ENCODE peak calls at places on chromosome 6, in four cellular contexts. I, D, U and L are unnamed samples.

GRCh38 chr6:37678078-37678846 is 19.4 kb downstream of the MDGA1 start:
- DNase-seq in I (no peak), D (no peak), U (no peak), L (no peak)

GRCh38 chr6:93416575-93417420 is 2.6 kb downstream of the EPHA7 start:
- DNase-seq in D (peak), I (peak), U (no peak), L (peak)

GRCh38 chr6:118704911-118705310 is 53.5 kb upstream of the CEP85L start:
- DNase-seq in I (no peak), D (no peak), U (no peak), L (no peak)

GRCh38 chr6:20159098-20159497 is 53.2 kb downstream of the MBOAT1 start:
- DNase-seq in U (no peak), I (no peak), D (no peak), L (no peak)

GRCh38 chr6:10542135-10542689 is 21.1 kb downstream of the GCNT2 start:
- DNase-seq in D (no peak), U (no peak), I (no peak), L (no peak)

GRCh38 chr6:134253681-134254080 is 64.2 kb downstream of the SGK1 start:
- DNase-seq in D (no peak), U (no peak), I (no peak), L (no peak)

GRCh38 chr6:13435477-13435876 is 51.9 kb downstream of the GFOD1 start:
- DNase-seq in U (no peak), I (no peak), D (no peak), L (no peak)

GRCh38 chr6:89564752-89565427 is 73.7 kb downstream of the LYRM2 start:
- DNase-seq in I (no peak), U (no peak), D (no peak), L (no peak)

GRCh38 chr6:124066995-124067552 is 263.4 kb downstream of the NKAIN2 start:
- DNase-seq in U (no peak), I (no peak), D (no peak), L (no peak)

GRCh38 chr6:45692021-45692420 is 314.3 kb upstream of the SUPT3H start:
- DNase-seq in I (no peak), D (no peak), U (no peak), L (no peak)

GRCh38 chr6:111791415-111791814 is 81.8 kb downstream of the FYN start:
- DNase-seq in I (no peak), U (no peak), D (no peak), L (no peak)

GRCh38 chr6:80633412-80633811 is 526.9 kb downstream of the BCKDHB start:
- DNase-seq in D (no peak), I (no peak), U (no peak), L (no peak)

GRCh38 chr6:142489722-142490610 is 188.2 kb downstream of the ADGRG6 start:
- DNase-seq in U (no peak), I (no peak), D (no peak), L (no peak)

GRCh38 chr6:20716865-20717264 is 182.6 kb downstream of the CDKAL1 start:
- DNase-seq in D (no peak), I (no peak), U (no peak), L (no peak)

GRCh38 chr6:135075018-135075417 is 20.4 kb upstream of the HBS1L start:
- DNase-seq in D (no peak), I (no peak), U (no peak), L (peak)

GRCh38 chr6:113719056-113719455 is 138.1 kb upstream of the MARCKS start:
- DNase-seq in I (no peak), U (no peak), D (no peak), L (no peak)

GRCh38 chr6:8243462-8243861 is 141.1 kb upstream of the EEF1E1 start:
- DNase-seq in I (no peak), D (no peak), U (no peak), L (no peak)

GRCh38 chr6:45946352-45946751 is 69.3 kb downstream of the CLIC5 start:
- DNase-seq in D (peak), U (no peak), I (no peak), L (peak)

GRCh38 chr6:20791932-20792331 is 257.7 kb downstream of the CDKAL1 start:
- DNase-seq in D (no peak), U (no peak), I (no peak), L (no peak)

GRCh38 chr6:14883921-14884320 is 361.9 kb upstream of the JARID2 start:
- DNase-seq in U (no peak), D (no peak), I (no peak), L (peak)

GRCh38 chr6:30770164-30770563 is 25.8 kb upstream of the IER3 start:
- DNase-seq in U (no peak), I (no peak), D (no peak), L (no peak)

GRCh38 chr6:54877713-54878317 is 31.2 kb downstream of the FAM83B start:
- DNase-seq in U (no peak), I (no peak), D (no peak), L (no peak)

GRCh38 chr6:15287670-15288069 is 41.8 kb downstream of the JARID2 start:
- DNase-seq in U (no peak), D (no peak), I (peak), L (no peak)

GRCh38 chr6:53794720-53795253 is at the start of gene LRRC1:
- DNase-seq in D (peak), U (peak), I (peak), L (peak)

GRCh38 chr6:159979136-159979874 is 10.4 kb downstream of the IGF2R start:
- DNase-seq in U (no peak), D (no peak), I (peak), L (peak)

GRCh38 chr6:79421707-79422484 is 115.3 kb downstream of the LCA5 start:
- DNase-seq in D (no peak), I (no peak), U (no peak), L (no peak)

GRCh38 chr6:37239950-37240713 is 17.4 kb upstream of the TBC1D22B start:
- DNase-seq in D (peak), I (peak), U (peak), L (no peak)

GRCh38 chr6:37624606-37625574 is 72.8 kb downstream of the MDGA1 start:
- DNase-seq in I (peak), U (no peak), D (peak), L (peak)

GRCh38 chr6:41942045-41942851 is 640 bp upstream of the CCND3 start:
- DNase-seq in U (no peak), I (no peak), D (no peak), L (no peak)

GRCh38 chr6:70633870-70634269 is 33.8 kb upstream of the SMAP1 start:
- DNase-seq in U (no peak), I (no peak), D (no peak), L (no peak)

GRCh38 chr6:144007779-144008500 is at the start of gene PLAGL1:
- DNase-seq in D (peak), U (no peak), I (peak), L (peak)

GRCh38 chr6:56250266-56250665 is 2.9 kb upstream of the COL21A1 start:
- DNase-seq in U (no peak), D (no peak), I (no peak), L (no peak)

GRCh38 chr6:145199961-145200360 is 535.4 kb downstream of the EPM2A start:
- DNase-seq in D (no peak), U (peak), I (no peak), L (no peak)

DNA sequence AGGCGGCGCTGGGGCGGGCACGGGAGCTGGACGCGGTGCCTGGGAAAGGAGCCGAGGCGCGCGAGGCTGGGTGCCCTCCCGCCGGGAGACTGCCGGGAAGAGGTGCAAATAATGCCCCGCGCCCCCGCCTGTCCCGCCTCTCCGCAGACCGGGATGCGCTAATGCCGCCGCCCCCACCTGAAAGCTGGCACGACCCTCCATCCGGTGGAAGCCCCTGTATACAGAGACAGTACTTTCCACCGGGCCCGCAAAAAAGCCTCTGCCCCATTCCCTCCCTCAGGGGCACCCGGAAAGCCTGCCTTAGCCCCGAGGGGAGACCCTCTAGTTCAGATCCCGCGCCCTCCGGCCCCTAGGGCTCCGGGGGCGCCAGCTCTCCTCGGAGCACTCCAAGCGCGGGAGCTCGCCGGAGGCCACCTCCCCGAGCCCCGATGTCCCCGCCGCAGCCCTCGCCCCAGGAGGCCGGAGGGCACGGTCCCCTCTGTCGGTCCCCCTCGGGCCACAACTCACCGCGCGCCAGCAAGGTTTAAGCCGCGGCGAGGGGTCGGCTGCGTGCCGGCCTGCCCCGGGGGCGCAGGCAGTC is 1.2 kb downstream of the GRM4 start:
- DNase-seq in D (no peak), U (no peak), I (peak), L (peak)
- H3K4me3 ChIP-seq in D (peak), U (peak), I (peak), L (peak)

GRCh38 chr6:125918681-125919566 is 37.6 kb upstream of the HINT3 start:
- DNase-seq in U (no peak), D (peak), I (no peak), L (no peak)
- H3K4me3 ChIP-seq in U (no peak), D (no peak), I (peak), L (no peak)

GRCh38 chr6:12288211-12288618 is 1.9 kb upstream of the EDN1 start:
- DNase-seq in I (peak), D (no peak), U (no peak), L (peak)
- H3K4me3 ChIP-seq in I (no peak), D (no peak), U (peak), L (no peak)

GRCh38 chr6:43666181-43666920 is 21.2 kb downstream of the MRPS18A start:
- DNase-seq in U (no peak), D (no peak), I (no peak), L (no peak)

GRCh38 chr6:43669922-43670622 is 17.5 kb downstream of the MRPS18A start:
- DNase-seq in I (no peak), U (no peak), D (no peak), L (peak)

GRCh38 chr6:43667245-43668150 is 20.1 kb downstream of the MRPS18A start:
- DNase-seq in D (peak), U (no peak), I (peak), L (peak)

GRCh38 chr6:43669050-43669921 is 18.3 kb downstream of the MRPS18A start:
- DNase-seq in I (no peak), U (no peak), D (peak), L (peak)

GRCh38 chr6:43668151-43669028 is 19.2 kb downstream of the MRPS18A start:
- DNase-seq in U (no peak), D (peak), I (peak), L (peak)
- H3K4me3 ChIP-seq in U (no peak), D (no peak), I (no peak), L (no peak)

DNA sequence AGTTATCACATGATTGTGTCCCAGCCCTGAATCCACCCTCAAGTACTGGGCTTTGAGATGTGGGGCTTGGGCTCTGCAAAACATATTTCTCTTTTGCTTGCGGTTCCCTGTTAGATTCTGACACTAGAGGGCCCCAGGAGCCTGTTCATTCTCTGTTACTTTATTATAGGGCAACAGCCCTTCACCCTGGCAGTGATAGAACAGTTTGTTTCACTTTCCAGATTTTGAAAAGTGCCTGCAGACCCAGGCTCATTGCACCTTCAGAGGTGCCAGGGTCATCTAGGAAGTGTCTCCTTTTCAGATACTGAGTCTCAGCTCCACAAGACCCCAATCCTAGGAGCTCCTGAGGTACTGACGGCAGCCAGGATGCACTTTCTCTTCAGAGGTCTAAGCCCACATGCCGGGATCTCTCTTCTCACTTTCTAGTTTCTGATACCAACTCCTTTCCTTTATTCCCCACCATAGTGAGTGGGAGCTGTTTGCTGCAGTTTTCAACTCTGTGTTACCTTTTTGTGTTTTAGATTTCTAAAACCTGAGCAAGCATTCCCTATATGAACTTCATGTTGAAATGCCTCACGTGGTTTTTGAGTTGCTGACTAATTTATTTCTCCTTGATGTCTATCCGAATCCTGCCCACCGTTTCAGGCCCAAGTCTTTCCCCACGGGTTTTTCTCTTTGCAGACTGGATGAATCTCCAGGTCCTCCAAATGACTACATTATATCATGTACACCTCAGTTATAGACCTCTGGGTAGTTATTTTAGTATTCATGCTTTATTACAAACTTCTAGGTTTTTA is 10.9 kb downstream of the ABT1 start:
- DNase-seq in I (no peak), D (no peak), U (peak), L (peak)
- H3K4me3 ChIP-seq in I (no peak), D (no peak), U (peak), L (no peak)

GRCh38 chr6:35686441-35686840 is 2.3 kb downstream of the FKBP5 start:
- DNase-seq in I (no peak), D (no peak), U (no peak), L (no peak)

GRCh38 chr6:35688605-35689322 is at the start of gene FKBP5:
- DNase-seq in I (peak), U (peak), D (peak), L (peak)

GRCh38 chr6:35687658-35688604 is 784 bp downstream of the FKBP5 start:
- DNase-seq in U (no peak), D (peak), I (peak), L (peak)

GRCh38 chr6:35690484-35690883 is 1.8 kb upstream of the FKBP5 start:
- DNase-seq in U (no peak), D (no peak), I (no peak), L (no peak)

DNA sequence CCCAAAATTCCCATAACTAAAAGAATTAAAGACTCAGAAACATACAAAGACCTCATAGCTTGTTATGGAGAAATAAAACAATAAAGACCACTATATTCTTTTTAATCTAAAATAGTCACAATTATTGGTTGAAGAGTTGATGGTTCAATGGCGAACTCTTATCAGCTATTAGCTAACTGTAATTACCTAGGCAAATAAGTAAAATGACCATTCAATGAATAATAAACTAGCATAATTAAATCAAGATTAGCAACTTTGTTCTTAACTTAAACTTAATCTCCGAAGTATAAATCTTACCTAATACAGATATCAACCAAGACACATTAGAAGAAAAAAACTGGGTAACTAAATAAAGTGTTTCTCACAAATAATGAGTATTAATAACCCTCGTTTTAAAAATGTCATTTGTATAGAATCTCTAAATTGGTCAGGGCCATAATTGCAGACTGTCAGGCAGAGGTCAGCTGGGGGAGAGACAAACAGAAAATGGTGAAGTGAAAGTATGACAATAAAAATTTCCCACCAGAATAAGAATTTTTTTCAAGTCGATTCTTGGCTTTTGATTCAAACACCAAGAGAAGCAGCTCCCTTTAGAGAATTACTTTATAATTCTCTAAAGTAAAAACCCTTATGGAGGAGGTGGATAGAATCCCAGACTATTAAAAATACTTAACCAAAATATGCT is 1.7 kb downstream of the FKBP5 start:
- DNase-seq in D (no peak), U (no peak), I (no peak), L (no peak)
- H3K4me3 ChIP-seq in D (peak), U (peak), I (peak), L (no peak)